ENCODE peak calls at places on chromosomes 12 and 14, in ten cellular contexts. Z is sigmoid colon, M is GM23338, G is prostate gland, S is K562, J is breast epithelium, F is SK-N-SH, A is HCT116, N is Panc1, O is transverse colon. V is an unnamed sample.

GRCh38 chr12:58647495-58647894 is 272.8 kb downstream of the LRIG3 start:
- DNase-seq in Z (no peak), M (no peak), G (no peak), S (no peak), J (no peak), F (no peak), A (no peak), N (no peak), O (no peak), V (no peak)

GRCh38 chr14:36600431-36600830 is 18.0 kb upstream of the NKX2-8 start:
- DNase-seq in Z (no peak), M (peak; percentile 23), G (no peak), S (no peak), J (no peak), F (no peak), A (no peak), N (no peak), O (no peak), V (no peak)

GRCh38 chr14:103518416-103519042 is 4.1 kb downstream of the CKB start:
- DNase-seq in Z (peak; percentile 92), M (peak; percentile 91), G (peak; percentile 54), S (peak; percentile 77), J (no peak), F (peak; percentile 92), A (no peak), N (no peak), O (peak; percentile 80), V (peak; percentile 79)

GRCh38 chr14:45491914-45492313 is 238.9 kb upstream of the MIS18BP1 start:
- DNase-seq in Z (no peak), M (no peak), G (no peak), S (no peak), J (no peak), F (no peak), A (no peak), N (no peak), O (no peak), V (no peak)

GRCh38 chr12:115224031-115224430 is 540.1 kb upstream of the TBX3 start:
- DNase-seq in Z (no peak), M (no peak), G (no peak), S (no peak), J (no peak), F (no peak), A (no peak), N (no peak), O (no peak), V (no peak)

GRCh38 chr14:93040443-93040842 is 75.3 kb downstream of the ITPK1 start:
- DNase-seq in Z (no peak), M (no peak), G (no peak), S (no peak), J (no peak), F (no peak), A (no peak), N (no peak), O (peak; percentile 58), V (no peak)

GRCh38 chr12:48814313-48815280 is 3.7 kb upstream of the CACNB3 start:
- DNase-seq in Z (peak; percentile 94), M (peak; percentile 83), G (peak; percentile 81), S (peak; percentile 90), J (peak; percentile 79), F (peak; percentile 96), A (peak; percentile 39), N (no peak), O (peak; percentile 93), V (peak; percentile 92)

GRCh38 chr12:120892265-120892664 is 11.9 kb downstream of the SPPL3 start:
- DNase-seq in Z (no peak), M (no peak), G (no peak), S (peak; percentile 58), J (no peak), F (no peak), A (no peak), N (no peak), O (no peak), V (no peak)

GRCh38 chr12:131089526-131090253 is 136.0 kb downstream of the ADGRD1 start:
- DNase-seq in Z (peak; percentile 46), M (no peak), G (no peak), S (no peak), J (no peak), F (no peak), A (no peak), N (no peak), O (no peak), V (no peak)

GRCh38 chr12:68534108-68534507 is 76.6 kb upstream of the RAP1B start:
- DNase-seq in Z (no peak), M (no peak), G (no peak), S (no peak), J (no peak), F (no peak), A (no peak), N (no peak), O (no peak), V (no peak)

GRCh38 chr12:106058256-106059182 is 80.2 kb downstream of the NUAK1 start:
- DNase-seq in Z (no peak), M (no peak), G (no peak), S (no peak), J (no peak), F (no peak), A (no peak), N (no peak), O (no peak), V (no peak)

GRCh38 chr12:106080786-106081185 is 58.0 kb downstream of the NUAK1 start:
- DNase-seq in Z (no peak), M (no peak), G (no peak), S (no peak), J (no peak), F (no peak), A (no peak), N (no peak), O (no peak), V (no peak)

GRCh38 chr12:125688881-125689280 is 623.6 kb downstream of the AACS start:
- DNase-seq in Z (no peak), M (no peak), G (no peak), S (no peak), J (no peak), F (no peak), A (no peak), N (no peak), O (no peak), V (no peak)

GRCh38 chr14:86942939-86943338 is 1050.0 kb downstream of the GALC start:
- DNase-seq in Z (no peak), M (no peak), G (no peak), S (no peak), J (no peak), F (no peak), A (no peak), N (no peak), O (no peak), V (no peak)

GRCh38 chr12:88866881-88867280 is 286.6 kb upstream of the KITLG start:
- DNase-seq in Z (no peak), M (no peak), G (no peak), S (no peak), J (no peak), F (no peak), A (no peak), N (no peak), O (no peak), V (no peak)

GRCh38 chr12:22046968-22047390 is 961 bp downstream of the CMAS start:
- DNase-seq in Z (no peak), M (no peak), G (no peak), S (no peak), J (no peak), F (no peak), A (no peak), N (no peak), O (no peak), V (no peak)

GRCh38 chr14:102182901-102183619 is 43.4 kb downstream of the WDR20 start:
- DNase-seq in Z (peak; percentile 8), M (no peak), G (no peak), S (no peak), J (no peak), F (no peak), A (no peak), N (no peak), O (no peak), V (no peak)
- H3K4me1 ChIP-seq in Z (peaks cover 42% of the 10 kb centered on the region), M (peaks cover 30% of the 10 kb centered on the region), G (no peaks in the 10 kb centered on the region), S (no peaks in the 10 kb centered on the region), J (no peaks in the 10 kb centered on the region), F (peaks cover 30% of the 10 kb centered on the region), A (peaks cover 47% of the 10 kb centered on the region), N (peaks cover 11% of the 10 kb centered on the region), O (peaks cover 12% of the 10 kb centered on the region), V (peaks cover 51% of the 10 kb centered on the region)

GRCh38 chr14:23301288-23301968 is 1.2 kb downstream of the PPP1R3E start:
- DNase-seq in Z (peak; percentile 99), M (peak; percentile 97), G (peak; percentile 97), S (peak; percentile 99), J (peak; percentile 96), F (peak; percentile 98), A (peak; percentile 95), N (peak; percentile 63), O (peak; percentile 98), V (peak; percentile 98)
- H3K27ac ChIP-seq in Z (peak overlapping the region; percentile 100), M (peak overlapping the region; percentile 92), G (peak overlapping the region; percentile 99), S (peak overlapping the region; percentile 95), J (peak overlapping the region; percentile 99), F (peak overlapping the region; percentile 91), A (peak overlapping the region; percentile 96), N (peak overlapping the region; percentile 81), O (peak overlapping the region; percentile 99), V (peak overlapping the region; percentile 93)

DNA sequence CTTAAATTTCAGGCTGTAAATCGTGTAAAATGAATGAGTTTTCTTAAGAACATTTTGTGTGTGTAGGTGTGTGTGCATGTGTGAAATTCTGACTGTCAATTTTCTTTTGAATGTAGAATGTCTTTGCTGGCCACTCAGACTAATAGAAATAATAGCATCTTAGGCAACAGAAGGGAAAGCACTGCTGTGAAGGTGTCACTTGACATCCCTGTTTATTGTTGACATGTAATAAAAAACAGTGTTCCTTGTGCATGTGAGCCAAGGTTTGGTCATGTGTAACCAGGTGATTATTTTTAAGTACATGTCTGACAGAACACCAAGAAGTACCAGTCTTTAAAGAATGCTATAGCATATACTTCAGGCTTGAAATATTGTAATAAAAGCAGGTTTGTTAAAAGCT is 457.4 kb upstream of the RGS6 start:
- DNase-seq in Z (no peak), M (no peak), G (no peak), S (no peak), J (no peak), F (no peak), A (no peak), N (no peak), O (no peak), V (no peak)
- TF ChIP-seq POLR2AphosphoS5 in Z (no peak), M (no peak), G (no peak), S (no peak), J (no peak), F (no peak), A (no peak), N (no peak), O (no peak), V (no peak)

DNA sequence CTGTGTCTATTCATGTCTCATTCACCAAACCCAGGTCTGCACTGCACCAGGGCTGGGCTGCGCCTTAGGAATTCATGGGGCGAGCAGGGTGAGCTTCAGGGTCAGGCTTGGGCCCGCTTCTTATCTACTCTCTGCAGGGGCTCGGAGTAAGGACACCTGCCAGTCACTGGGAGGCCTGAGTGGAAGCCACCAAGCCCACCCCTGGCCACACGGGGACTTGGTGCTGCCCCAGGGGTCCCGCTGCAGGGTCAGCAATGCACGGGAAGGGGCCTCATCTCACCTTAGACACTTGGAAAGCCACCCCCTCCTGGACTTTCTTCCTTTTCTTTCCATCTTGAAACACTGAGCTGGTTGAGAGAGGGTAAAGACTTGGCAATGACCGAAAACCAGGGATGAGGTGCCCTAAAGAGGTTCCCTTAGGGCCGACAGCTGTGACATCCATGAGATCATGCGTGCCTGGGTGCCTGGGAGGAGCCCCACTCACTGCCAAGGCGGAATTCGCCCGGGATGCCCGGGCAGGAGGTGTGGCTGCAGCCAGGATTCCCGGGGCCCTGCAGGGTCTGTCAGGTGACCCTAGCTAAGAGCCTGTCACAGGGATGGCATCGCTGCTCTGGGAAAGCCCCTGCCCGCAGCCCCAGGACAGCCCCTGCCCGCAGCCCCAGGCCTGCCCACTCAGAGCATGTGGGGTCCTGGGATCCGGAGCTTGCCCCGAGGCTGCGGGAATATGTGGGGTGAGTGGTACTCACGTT is 45.5 kb upstream of the EML1 start:
- DNase-seq in Z (no peak), M (no peak), G (no peak), S (no peak), J (no peak), F (no peak), A (no peak), N (no peak), O (no peak), V (no peak)
- H3K4me1 ChIP-seq in Z (peaks cover 57% of the 10 kb centered on the region), M (peaks cover 32% of the 10 kb centered on the region), G (peaks cover 3% of the 10 kb centered on the region), S (peaks cover 12% of the 10 kb centered on the region), J (no peaks in the 10 kb centered on the region), F (peaks cover 5% of the 10 kb centered on the region), A (peaks cover 14% of the 10 kb centered on the region), N (peaks cover 22% of the 10 kb centered on the region), O (peaks cover 26% of the 10 kb centered on the region), V (peaks cover 53% of the 10 kb centered on the region)

V was measured in suprapubic skin.